ENCODE peak calls at places on chromosomes 4 and X, in nine cellular contexts. One of them, this sample, is unnamed.

GRCh38 chr4:155638195-155638960 is 28.3 kb upstream of the GUCY1A1 start:
- DNase-seq in transverse colon: no peak
- DNase-seq in fibroblast of the aortic adventitia: no peak
- DNase-seq in IMR-90: no peak
- DNase-seq in AG10803: no peak
- DNase-seq in fibroblast of lung: no peak
- DNase-seq in coronary artery: no peak
- DNase-seq in epithelial cell of esophagus: no peak
- DNase-seq in cardiac muscle cell: no peak
- DNase-seq in this sample: no peak

GRCh38 chr4:73021634-73022033 is 47.9 kb downstream of the COX18 start:
- DNase-seq in fibroblast of lung: peak
- DNase-seq in IMR-90: peak
- DNase-seq in AG10803: peak
- DNase-seq in cardiac muscle cell: peak
- DNase-seq in coronary artery: no peak
- DNase-seq in transverse colon: no peak
- DNase-seq in epithelial cell of esophagus: peak
- DNase-seq in fibroblast of the aortic adventitia: peak
- DNase-seq in this sample: no peak

GRCh38 chrX:56974408-56974807 is 20.9 kb downstream of the SPIN3 start:
- DNase-seq in IMR-90: no peak
- DNase-seq in transverse colon: no peak
- DNase-seq in fibroblast of the aortic adventitia: no peak
- DNase-seq in coronary artery: no peak
- DNase-seq in fibroblast of lung: no peak
- DNase-seq in cardiac muscle cell: no peak
- DNase-seq in epithelial cell of esophagus: peak
- DNase-seq in AG10803: no peak
- DNase-seq in this sample: no peak

GRCh38 chr4:139524062-139524631 is 31.9 kb downstream of the SETD7 start:
- DNase-seq in cardiac muscle cell: no peak
- DNase-seq in epithelial cell of esophagus: no peak
- DNase-seq in IMR-90: peak
- DNase-seq in fibroblast of lung: no peak
- DNase-seq in fibroblast of the aortic adventitia: no peak
- DNase-seq in AG10803: peak
- DNase-seq in transverse colon: no peak
- DNase-seq in coronary artery: no peak
- DNase-seq in this sample: no peak

GRCh38 chr4:48190839-48191238 is 56.8 kb upstream of the TXK start:
- DNase-seq in coronary artery: no peak
- DNase-seq in fibroblast of the aortic adventitia: no peak
- DNase-seq in transverse colon: no peak
- DNase-seq in cardiac muscle cell: no peak
- DNase-seq in epithelial cell of esophagus: no peak
- DNase-seq in IMR-90: no peak
- DNase-seq in AG10803: no peak
- DNase-seq in fibroblast of lung: no peak
- DNase-seq in this sample: no peak

GRCh38 chr4:64334964-64335363 is 74.3 kb downstream of the TECRL start:
- DNase-seq in cardiac muscle cell: no peak
- DNase-seq in AG10803: no peak
- DNase-seq in fibroblast of the aortic adventitia: no peak
- DNase-seq in transverse colon: no peak
- DNase-seq in fibroblast of lung: no peak
- DNase-seq in coronary artery: no peak
- DNase-seq in IMR-90: no peak
- DNase-seq in epithelial cell of esophagus: no peak
- DNase-seq in this sample: no peak

GRCh38 chrX:119004920-119005524 is 30.6 kb downstream of the LONRF3 start:
- DNase-seq in fibroblast of lung: peak
- DNase-seq in fibroblast of the aortic adventitia: peak
- DNase-seq in IMR-90: peak
- DNase-seq in coronary artery: no peak
- DNase-seq in AG10803: peak
- DNase-seq in cardiac muscle cell: peak
- DNase-seq in transverse colon: peak
- DNase-seq in epithelial cell of esophagus: peak
- DNase-seq in this sample: peak

GRCh38 chrX:154748712-154749339 is 2.1 kb downstream of the GAB3 start:
- DNase-seq in AG10803: no peak
- DNase-seq in epithelial cell of esophagus: peak
- DNase-seq in transverse colon: no peak
- DNase-seq in fibroblast of the aortic adventitia: peak
- DNase-seq in cardiac muscle cell: peak
- DNase-seq in IMR-90: peak
- DNase-seq in coronary artery: no peak
- DNase-seq in fibroblast of lung: peak
- DNase-seq in this sample: no peak

GRCh38 chr4:81194286-81194685 is 20.7 kb downstream of the PRKG2 start:
- DNase-seq in IMR-90: no peak
- DNase-seq in fibroblast of lung: no peak
- DNase-seq in coronary artery: no peak
- DNase-seq in fibroblast of the aortic adventitia: no peak
- DNase-seq in AG10803: no peak
- DNase-seq in transverse colon: no peak
- DNase-seq in cardiac muscle cell: no peak
- DNase-seq in epithelial cell of esophagus: no peak
- DNase-seq in this sample: no peak

GRCh38 chrX:108584617-108585211 is 145.1 kb downstream of the COL4A5 start:
- DNase-seq in fibroblast of the aortic adventitia: no peak
- DNase-seq in transverse colon: no peak
- DNase-seq in AG10803: peak
- DNase-seq in fibroblast of lung: no peak
- DNase-seq in coronary artery: no peak
- DNase-seq in epithelial cell of esophagus: peak
- DNase-seq in cardiac muscle cell: peak
- DNase-seq in IMR-90: no peak
- DNase-seq in this sample: no peak

GRCh38 chrX:2423293-2423692 is 77.5 kb downstream of the DHRSX start:
- DNase-seq in fibroblast of lung: no peak
- DNase-seq in fibroblast of the aortic adventitia: peak
- DNase-seq in cardiac muscle cell: no peak
- DNase-seq in transverse colon: no peak
- DNase-seq in IMR-90: peak
- DNase-seq in epithelial cell of esophagus: peak
- DNase-seq in AG10803: peak
- DNase-seq in coronary artery: no peak
- DNase-seq in this sample: no peak

GRCh38 chr4:74433541-74434172 is 11.3 kb upstream of the AREG start:
- DNase-seq in fibroblast of lung: no peak
- DNase-seq in cardiac muscle cell: no peak
- DNase-seq in fibroblast of the aortic adventitia: no peak
- DNase-seq in IMR-90: no peak
- DNase-seq in coronary artery: no peak
- DNase-seq in transverse colon: no peak
- DNase-seq in AG10803: no peak
- DNase-seq in epithelial cell of esophagus: no peak
- DNase-seq in this sample: no peak

GRCh38 chrX:66680451-66680850 is 41.6 kb upstream of the EDA2R start:
- DNase-seq in transverse colon: no peak
- DNase-seq in epithelial cell of esophagus: peak
- DNase-seq in AG10803: peak
- DNase-seq in fibroblast of the aortic adventitia: peak
- DNase-seq in IMR-90: peak
- DNase-seq in coronary artery: no peak
- DNase-seq in cardiac muscle cell: no peak
- DNase-seq in fibroblast of lung: no peak
- DNase-seq in this sample: no peak

GRCh38 chr4:41364871-41365270 is 108.1 kb downstream of the UCHL1 start:
- DNase-seq in AG10803: peak
- DNase-seq in fibroblast of the aortic adventitia: peak
- DNase-seq in cardiac muscle cell: no peak
- DNase-seq in coronary artery: no peak
- DNase-seq in transverse colon: no peak
- DNase-seq in IMR-90: no peak
- DNase-seq in fibroblast of lung: no peak
- DNase-seq in epithelial cell of esophagus: no peak
- DNase-seq in this sample: no peak

GRCh38 chr4:41363384-41363981 is 106.8 kb downstream of the UCHL1 start:
- DNase-seq in coronary artery: peak
- DNase-seq in fibroblast of lung: peak
- DNase-seq in IMR-90: no peak
- DNase-seq in epithelial cell of esophagus: peak
- DNase-seq in AG10803: peak
- DNase-seq in transverse colon: no peak
- DNase-seq in cardiac muscle cell: no peak
- DNase-seq in fibroblast of the aortic adventitia: peak
- DNase-seq in this sample: no peak

GRCh38 chr4:41361831-41362646 is 105.3 kb downstream of the UCHL1 start:
- DNase-seq in IMR-90: no peak
- DNase-seq in cardiac muscle cell: no peak
- DNase-seq in coronary artery: no peak
- DNase-seq in fibroblast of the aortic adventitia: no peak
- DNase-seq in fibroblast of lung: no peak
- DNase-seq in epithelial cell of esophagus: no peak
- DNase-seq in transverse colon: no peak
- DNase-seq in AG10803: no peak
- DNase-seq in this sample: no peak

GRCh38 chr4:41360911-41361830 is 104.4 kb downstream of the UCHL1 start:
- DNase-seq in IMR-90: no peak
- DNase-seq in cardiac muscle cell: peak
- DNase-seq in transverse colon: peak
- DNase-seq in fibroblast of the aortic adventitia: peak
- DNase-seq in epithelial cell of esophagus: peak
- DNase-seq in AG10803: no peak
- DNase-seq in fibroblast of lung: peak
- DNase-seq in coronary artery: no peak
- DNase-seq in this sample: no peak

DNA sequence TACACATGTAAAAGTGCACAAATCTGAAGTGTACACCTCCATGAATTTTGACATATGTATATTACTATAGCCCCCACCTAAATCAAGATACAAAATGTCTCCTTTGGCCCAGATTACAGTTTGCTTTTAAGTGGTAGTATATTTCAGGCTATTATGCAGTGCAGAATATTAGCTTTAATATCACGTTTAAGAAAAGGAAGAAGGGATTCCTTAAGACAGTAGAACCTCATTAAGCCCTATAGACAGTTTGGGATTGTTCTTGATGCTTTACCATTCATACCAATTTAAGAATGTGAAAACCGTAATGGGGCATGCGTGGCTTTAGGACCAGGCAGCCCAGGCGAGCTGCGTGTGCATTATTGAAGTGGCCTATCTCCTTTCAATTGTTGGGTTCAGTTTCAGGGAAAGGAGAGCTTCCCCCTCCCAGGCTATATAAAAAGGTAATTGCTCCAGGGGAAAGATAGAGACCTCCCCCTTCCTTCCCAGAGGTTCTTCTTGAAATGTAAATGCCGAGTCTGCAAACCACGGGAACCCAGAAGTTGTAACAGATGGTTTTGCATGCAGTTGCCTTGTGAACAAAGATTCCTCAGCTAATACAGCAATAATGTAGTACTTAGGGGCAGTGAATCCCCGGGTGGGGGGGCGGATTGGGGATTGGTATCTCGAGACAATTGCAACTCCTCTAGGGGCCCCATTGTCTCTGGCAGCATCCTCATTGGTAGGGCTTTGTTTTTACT is 106.1 kb downstream of the UCHL1 start:
- DNase-seq in epithelial cell of esophagus: no peak
- DNase-seq in IMR-90: no peak
- DNase-seq in fibroblast of the aortic adventitia: no peak
- DNase-seq in coronary artery: no peak
- DNase-seq in fibroblast of lung: no peak
- DNase-seq in cardiac muscle cell: no peak
- DNase-seq in transverse colon: no peak
- DNase-seq in AG10803: peak
- DNase-seq in this sample: no peak
- H3K4me3 ChIP-seq in epithelial cell of esophagus: no peak
- H3K4me3 ChIP-seq in IMR-90: no peak
- H3K4me3 ChIP-seq in fibroblast of the aortic adventitia: no peak
- H3K4me3 ChIP-seq in coronary artery: peak
- H3K4me3 ChIP-seq in fibroblast of lung: no peak
- H3K4me3 ChIP-seq in cardiac muscle cell: no peak
- H3K4me3 ChIP-seq in transverse colon: no peak
- H3K4me3 ChIP-seq in AG10803: no peak
- H3K4me3 ChIP-seq in this sample: no peak

GRCh38 chrX:134664202-134664601 is 5.9 kb upstream of the PLAC1 start:
- DNase-seq in AG10803: peak
- DNase-seq in transverse colon: no peak
- DNase-seq in fibroblast of the aortic adventitia: no peak
- DNase-seq in cardiac muscle cell: no peak
- DNase-seq in fibroblast of lung: no peak
- DNase-seq in IMR-90: no peak
- DNase-seq in coronary artery: no peak
- DNase-seq in epithelial cell of esophagus: no peak
- DNase-seq in this sample: no peak
- TF ChIP-seq CTCF in AG10803: no peak
- TF ChIP-seq CTCF in transverse colon: no peak
- TF ChIP-seq CTCF in fibroblast of the aortic adventitia: no peak
- TF ChIP-seq CTCF in cardiac muscle cell: no peak
- TF ChIP-seq CTCF in fibroblast of lung: no peak
- TF ChIP-seq CTCF in IMR-90: no peak
- TF ChIP-seq CTCF in coronary artery: no peak
- TF ChIP-seq CTCF in epithelial cell of esophagus: no peak
- TF ChIP-seq CTCF in this sample: no peak

GRCh38 chr4:113756005-113756410 is 5.5 kb downstream of the CAMK2D start:
- DNase-seq in cardiac muscle cell: no peak
- DNase-seq in IMR-90: peak
- DNase-seq in coronary artery: no peak
- DNase-seq in fibroblast of lung: peak
- DNase-seq in AG10803: peak
- DNase-seq in transverse colon: no peak
- DNase-seq in fibroblast of the aortic adventitia: peak
- DNase-seq in epithelial cell of esophagus: peak
- DNase-seq in this sample: peak
- H3K4me3 ChIP-seq in cardiac muscle cell: no peak
- H3K4me3 ChIP-seq in IMR-90: no peak
- H3K4me3 ChIP-seq in coronary artery: no peak
- H3K4me3 ChIP-seq in fibroblast of lung: peak
- H3K4me3 ChIP-seq in AG10803: no peak
- H3K4me3 ChIP-seq in transverse colon: no peak
- H3K4me3 ChIP-seq in fibroblast of the aortic adventitia: no peak
- H3K4me3 ChIP-seq in epithelial cell of esophagus: no peak
- H3K4me3 ChIP-seq in this sample: no peak

DNA sequence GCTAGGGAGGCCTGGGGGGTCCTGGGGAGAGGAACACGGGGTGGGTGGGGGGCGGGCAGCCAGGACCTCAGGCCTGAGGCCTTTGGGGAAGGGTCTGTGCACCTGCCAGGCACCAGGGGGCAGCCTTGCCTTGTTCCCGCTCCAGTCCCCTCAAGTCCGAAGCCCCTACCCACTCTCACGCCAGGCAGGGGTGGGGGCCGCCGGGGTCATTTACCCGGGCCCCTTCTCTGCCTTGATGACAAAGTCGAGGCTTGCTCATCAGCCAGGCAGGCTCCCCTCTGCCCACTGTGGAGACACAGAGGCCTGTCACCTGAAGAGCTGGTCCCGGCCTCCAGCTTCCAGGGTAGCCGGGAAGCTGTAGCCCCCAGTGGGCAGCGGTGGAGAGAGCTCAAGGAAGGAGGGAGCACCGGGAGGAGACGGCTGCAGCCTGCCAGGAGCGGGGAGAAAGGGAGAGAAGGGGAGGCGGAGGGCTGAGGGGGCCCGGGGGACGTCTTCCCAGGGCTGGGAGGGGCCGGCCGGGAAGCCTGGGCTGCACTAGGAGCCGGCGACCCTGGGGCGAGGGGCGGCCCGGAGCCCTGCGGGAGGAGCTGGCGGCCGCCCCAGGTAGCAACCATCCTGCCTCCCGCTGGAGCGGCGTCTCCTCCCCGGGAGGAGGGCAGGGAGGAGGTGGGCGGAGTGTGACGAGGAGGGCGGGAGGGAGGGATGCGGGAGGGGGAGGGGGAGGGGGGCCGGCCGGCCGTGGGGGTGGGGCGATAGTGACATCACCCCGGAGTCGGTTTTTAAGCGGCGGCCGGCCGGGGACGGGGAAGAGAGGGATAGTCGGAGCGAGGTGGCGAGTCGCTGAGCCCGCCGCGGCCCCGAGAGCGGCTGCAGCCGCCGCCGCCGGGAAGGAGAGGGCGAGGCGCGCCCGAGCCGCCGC is at the start of gene SLC6A8:
- DNase-seq in transverse colon: peak
- DNase-seq in IMR-90: peak
- DNase-seq in AG10803: peak
- DNase-seq in cardiac muscle cell: peak
- DNase-seq in fibroblast of the aortic adventitia: peak
- DNase-seq in epithelial cell of esophagus: peak
- DNase-seq in fibroblast of lung: peak
- DNase-seq in coronary artery: no peak
- DNase-seq in this sample: no peak
- TF ChIP-seq CTCF in transverse colon: no peak
- TF ChIP-seq CTCF in IMR-90: peak
- TF ChIP-seq CTCF in AG10803: peak
- TF ChIP-seq CTCF in cardiac muscle cell: no peak
- TF ChIP-seq CTCF in fibroblast of the aortic adventitia: peak
- TF ChIP-seq CTCF in epithelial cell of esophagus: no peak
- TF ChIP-seq CTCF in fibroblast of lung: peak
- TF ChIP-seq CTCF in coronary artery: no peak
- TF ChIP-seq CTCF in this sample: peak